ENCODE peak calls at places on chromosomes 13 and 19, in six cellular contexts. One of them, this sample, is unnamed.

GRCh38 chr19:873084-874019 is 13.9 kb downstream of the CFD start:
- DNase-seq in NT2/D1: peak; percentile 62
- DNase-seq in HepG2: no peak
- DNase-seq in HCT116: peak; percentile 56
- DNase-seq in K562: peak; percentile 80
- DNase-seq in GM12878: peak; percentile 32
- DNase-seq in this sample: no peak

GRCh38 chr13:75635101-75635620 is 969 bp upstream of the LMO7 start:
- DNase-seq in NT2/D1: no peak
- DNase-seq in HepG2: peak; percentile 24
- DNase-seq in HCT116: no peak
- DNase-seq in K562: no peak
- DNase-seq in GM12878: no peak
- DNase-seq in this sample: no peak

GRCh38 chr19:6241056-6241455 is 38.7 kb downstream of the MLLT1 start:
- DNase-seq in NT2/D1: no peak
- DNase-seq in HepG2: no peak
- DNase-seq in HCT116: no peak
- DNase-seq in K562: no peak
- DNase-seq in GM12878: no peak
- DNase-seq in this sample: no peak

GRCh38 chr13:30421093-30422055 is 919 bp upstream of the UBE2L5 start:
- DNase-seq in NT2/D1: peak; percentile 27
- DNase-seq in HepG2: no peak
- DNase-seq in HCT116: no peak
- DNase-seq in K562: peak; percentile 54
- DNase-seq in GM12878: no peak
- DNase-seq in this sample: no peak

GRCh38 chr19:18603958-18604819 is 2.4 kb downstream of the CRLF1 start:
- DNase-seq in NT2/D1: no peak
- DNase-seq in HepG2: no peak
- DNase-seq in HCT116: no peak
- DNase-seq in K562: no peak
- DNase-seq in GM12878: no peak
- DNase-seq in this sample: peak; percentile 62

GRCh38 chr19:46413262-46414031 is at the start of gene CCDC8:
- DNase-seq in NT2/D1: peak; percentile 92
- DNase-seq in HepG2: no peak
- DNase-seq in HCT116: no peak
- DNase-seq in K562: peak; percentile 96
- DNase-seq in GM12878: no peak
- DNase-seq in this sample: peak; percentile 91

GRCh38 chr19:49534632-49535385 is 7.0 kb downstream of the RCN3 start:
- DNase-seq in NT2/D1: no peak
- DNase-seq in HepG2: no peak
- DNase-seq in HCT116: no peak
- DNase-seq in K562: no peak
- DNase-seq in GM12878: no peak
- DNase-seq in this sample: no peak

GRCh38 chr13:32537580-32538233 is 888 bp downstream of the N4BP2L2 start:
- DNase-seq in NT2/D1: no peak
- DNase-seq in HepG2: no peak
- DNase-seq in HCT116: peak; percentile 6
- DNase-seq in K562: peak; percentile 16
- DNase-seq in GM12878: no peak
- DNase-seq in this sample: no peak

GRCh38 chr13:90416519-90416918 is 931.0 kb upstream of the MIR17HG start:
- DNase-seq in NT2/D1: no peak
- DNase-seq in HepG2: no peak
- DNase-seq in HCT116: no peak
- DNase-seq in K562: no peak
- DNase-seq in GM12878: no peak
- DNase-seq in this sample: no peak

GRCh38 chr13:51848674-51849073 is 3.7 kb upstream of the TMEM272 start:
- DNase-seq in NT2/D1: no peak
- DNase-seq in HepG2: peak; percentile 15
- DNase-seq in HCT116: no peak
- DNase-seq in K562: no peak
- DNase-seq in GM12878: no peak
- DNase-seq in this sample: no peak

GRCh38 chr13:113112893-113113845 is 7.6 kb downstream of the F7 start:
- DNase-seq in NT2/D1: no peak
- DNase-seq in HepG2: no peak
- DNase-seq in HCT116: no peak
- DNase-seq in K562: no peak
- DNase-seq in GM12878: no peak
- DNase-seq in this sample: peak; percentile 38

GRCh38 chr13:83352391-83352790 is 529.9 kb downstream of the SLITRK1 start:
- DNase-seq in NT2/D1: no peak
- DNase-seq in HepG2: no peak
- DNase-seq in HCT116: no peak
- DNase-seq in K562: no peak
- DNase-seq in GM12878: no peak
- DNase-seq in this sample: no peak

GRCh38 chr13:32300406-32300805 is 14.8 kb downstream of the ZAR1L start:
- DNase-seq in NT2/D1: no peak
- DNase-seq in HepG2: no peak
- DNase-seq in HCT116: no peak
- DNase-seq in K562: no peak
- DNase-seq in GM12878: no peak
- DNase-seq in this sample: no peak

GRCh38 chr13:35784286-35784951 is 307.9 kb upstream of the MAB21L1 start:
- DNase-seq in NT2/D1: no peak
- DNase-seq in HepG2: peak; percentile 12
- DNase-seq in HCT116: no peak
- DNase-seq in K562: no peak
- DNase-seq in GM12878: no peak
- DNase-seq in this sample: no peak

GRCh38 chr19:41705393-41706174 is 2.8 kb upstream of the CEACAM5 start:
- DNase-seq in NT2/D1: no peak
- DNase-seq in HepG2: no peak
- DNase-seq in HCT116: no peak
- DNase-seq in K562: peak; percentile 35
- DNase-seq in GM12878: no peak
- DNase-seq in this sample: no peak

GRCh38 chr13:98548230-98548629 is 28.7 kb downstream of the STK24 start:
- DNase-seq in NT2/D1: no peak
- DNase-seq in HepG2: no peak
- DNase-seq in HCT116: no peak
- DNase-seq in K562: no peak
- DNase-seq in GM12878: no peak
- DNase-seq in this sample: no peak

GRCh38 chr19:12913871-12914690 is 5.0 kb downstream of the SYCE2 start:
- DNase-seq in NT2/D1: no peak
- DNase-seq in HepG2: peak; percentile 49
- DNase-seq in HCT116: no peak
- DNase-seq in K562: no peak
- DNase-seq in GM12878: no peak
- DNase-seq in this sample: no peak

GRCh38 chr13:50132937-50133276 is 117.7 kb downstream of the KCNRG start:
- DNase-seq in NT2/D1: no peak
- DNase-seq in HepG2: no peak
- DNase-seq in HCT116: no peak
- DNase-seq in K562: no peak
- DNase-seq in GM12878: no peak
- DNase-seq in this sample: no peak

GRCh38 chr13:28822161-28822560 is 2.0 kb downstream of the MTUS2 start:
- DNase-seq in NT2/D1: no peak
- DNase-seq in HepG2: no peak
- DNase-seq in HCT116: no peak
- DNase-seq in K562: no peak
- DNase-seq in GM12878: no peak
- DNase-seq in this sample: no peak

GRCh38 chr13:106101201-106101600 is 434.3 kb downstream of the EFNB2 start:
- DNase-seq in NT2/D1: no peak
- DNase-seq in HepG2: no peak
- DNase-seq in HCT116: no peak
- DNase-seq in K562: no peak
- DNase-seq in GM12878: no peak
- DNase-seq in this sample: no peak

GRCh38 chr19:19155495-19156219 is 14.4 kb downstream of the MEF2B start:
- DNase-seq in NT2/D1: no peak
- DNase-seq in HepG2: no peak
- DNase-seq in HCT116: no peak
- DNase-seq in K562: no peak
- DNase-seq in GM12878: peak; percentile 84
- DNase-seq in this sample: no peak

GRCh38 chr19:56333506-56333905 is 18.9 kb upstream of the ZSCAN5A start:
- DNase-seq in NT2/D1: peak; percentile 9
- DNase-seq in HepG2: peak; percentile 67
- DNase-seq in HCT116: peak; percentile 48
- DNase-seq in K562: peak; percentile 58
- DNase-seq in GM12878: no peak
- DNase-seq in this sample: no peak

GRCh38 chr19:2609389-2610116 is 92.9 kb downstream of the GNG7 start:
- DNase-seq in NT2/D1: no peak
- DNase-seq in HepG2: no peak
- DNase-seq in HCT116: no peak
- DNase-seq in K562: no peak
- DNase-seq in GM12878: peak; percentile 59
- DNase-seq in this sample: no peak
- TF ChIP-seq ZNF274 in NT2/D1: no peak
- TF ChIP-seq ZNF274 in HepG2: no peak
- TF ChIP-seq ZNF274 in HCT116: no peak
- TF ChIP-seq ZNF274 in K562: no peak
- TF ChIP-seq ZNF274 in GM12878: no peak
- TF ChIP-seq ZNF274 in this sample: no peak

GRCh38 chr19:4580961-4581380 is 21.5 kb upstream of the SEMA6B start:
- DNase-seq in NT2/D1: no peak
- DNase-seq in HepG2: no peak
- DNase-seq in HCT116: no peak
- DNase-seq in K562: no peak
- DNase-seq in GM12878: no peak
- DNase-seq in this sample: peak; percentile 52

GRCh38 chr19:4580021-4580901 is 20.8 kb upstream of the SEMA6B start:
- DNase-seq in NT2/D1: no peak
- DNase-seq in HepG2: no peak
- DNase-seq in HCT116: no peak
- DNase-seq in K562: peak; percentile 71
- DNase-seq in GM12878: no peak
- DNase-seq in this sample: peak; percentile 85

GRCh38 chr19:4582980-4583842 is 23.7 kb upstream of the SEMA6B start:
- DNase-seq in NT2/D1: no peak
- DNase-seq in HepG2: peak; percentile 78
- DNase-seq in HCT116: no peak
- DNase-seq in K562: no peak
- DNase-seq in GM12878: no peak
- DNase-seq in this sample: peak; percentile 53

GRCh38 chr19:4581381-4582111 is 22.1 kb upstream of the SEMA6B start:
- DNase-seq in NT2/D1: no peak
- DNase-seq in HepG2: no peak
- DNase-seq in HCT116: no peak
- DNase-seq in K562: peak; percentile 91
- DNase-seq in GM12878: no peak
- DNase-seq in this sample: peak; percentile 86

DNA sequence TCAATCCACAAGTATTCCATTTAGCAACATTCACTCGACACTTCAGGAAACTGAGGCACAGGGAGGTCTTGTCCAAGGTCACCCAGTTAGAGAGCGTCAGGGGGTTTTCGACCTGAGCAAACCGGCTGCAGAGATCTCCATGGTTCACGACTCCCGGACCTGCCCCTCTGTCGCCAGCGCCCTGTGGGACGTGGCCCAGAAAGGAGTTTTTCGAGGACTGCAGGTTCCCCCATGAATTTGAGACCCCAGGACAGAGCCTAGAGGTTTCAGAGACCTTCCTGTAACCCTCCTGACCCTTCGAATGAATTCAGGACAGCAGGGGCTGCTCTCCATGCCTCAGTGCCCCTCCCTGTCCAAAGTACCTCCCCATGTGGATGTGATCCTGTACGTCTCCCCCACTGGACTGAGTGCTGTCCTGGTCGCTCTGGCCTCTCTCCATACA is 22.6 kb upstream of the SEMA6B start:
- DNase-seq in NT2/D1: no peak
- DNase-seq in HepG2: peak; percentile 67
- DNase-seq in HCT116: no peak
- DNase-seq in K562: no peak
- DNase-seq in GM12878: no peak
- DNase-seq in this sample: no peak
- TF ChIP-seq ZNF274 in NT2/D1: no peak
- TF ChIP-seq ZNF274 in HepG2: no peak
- TF ChIP-seq ZNF274 in HCT116: no peak
- TF ChIP-seq ZNF274 in K562: no peak
- TF ChIP-seq ZNF274 in GM12878: no peak
- TF ChIP-seq ZNF274 in this sample: no peak

DNA sequence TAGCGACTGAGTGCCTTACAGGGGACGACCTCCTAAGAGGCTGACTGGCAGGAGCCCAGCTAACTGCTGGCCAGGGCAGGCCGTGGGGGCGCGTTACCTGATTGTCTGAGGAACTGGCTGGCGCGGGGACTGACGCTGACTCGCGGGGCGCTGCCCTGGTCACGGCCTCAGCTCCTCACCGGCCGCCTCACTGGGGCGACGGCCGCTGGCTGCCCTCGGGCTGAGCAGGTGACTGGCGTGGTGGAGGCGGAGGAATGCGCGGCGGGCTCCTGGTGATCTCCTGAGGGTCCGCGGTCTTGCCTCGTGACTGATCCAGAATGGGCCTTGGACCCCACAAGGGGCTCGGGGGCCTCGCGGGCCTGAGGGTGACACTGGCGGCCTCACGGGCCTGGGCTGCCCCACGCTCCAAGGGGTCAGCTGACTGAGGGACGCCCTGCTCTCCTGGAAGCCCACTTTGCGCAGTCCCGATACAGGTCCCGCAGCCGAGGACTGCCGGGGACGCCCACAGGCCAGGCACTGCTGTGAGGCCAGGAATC is 39.3 kb downstream of the SIGLEC7 start:
- DNase-seq in NT2/D1: no peak
- DNase-seq in HepG2: no peak
- DNase-seq in HCT116: no peak
- DNase-seq in K562: no peak
- DNase-seq in GM12878: no peak
- DNase-seq in this sample: no peak
- TF ChIP-seq ZNF274 in NT2/D1: no peak
- TF ChIP-seq ZNF274 in HepG2: no peak
- TF ChIP-seq ZNF274 in HCT116: no peak
- TF ChIP-seq ZNF274 in K562: no peak
- TF ChIP-seq ZNF274 in GM12878: no peak
- TF ChIP-seq ZNF274 in this sample: no peak

DNA sequence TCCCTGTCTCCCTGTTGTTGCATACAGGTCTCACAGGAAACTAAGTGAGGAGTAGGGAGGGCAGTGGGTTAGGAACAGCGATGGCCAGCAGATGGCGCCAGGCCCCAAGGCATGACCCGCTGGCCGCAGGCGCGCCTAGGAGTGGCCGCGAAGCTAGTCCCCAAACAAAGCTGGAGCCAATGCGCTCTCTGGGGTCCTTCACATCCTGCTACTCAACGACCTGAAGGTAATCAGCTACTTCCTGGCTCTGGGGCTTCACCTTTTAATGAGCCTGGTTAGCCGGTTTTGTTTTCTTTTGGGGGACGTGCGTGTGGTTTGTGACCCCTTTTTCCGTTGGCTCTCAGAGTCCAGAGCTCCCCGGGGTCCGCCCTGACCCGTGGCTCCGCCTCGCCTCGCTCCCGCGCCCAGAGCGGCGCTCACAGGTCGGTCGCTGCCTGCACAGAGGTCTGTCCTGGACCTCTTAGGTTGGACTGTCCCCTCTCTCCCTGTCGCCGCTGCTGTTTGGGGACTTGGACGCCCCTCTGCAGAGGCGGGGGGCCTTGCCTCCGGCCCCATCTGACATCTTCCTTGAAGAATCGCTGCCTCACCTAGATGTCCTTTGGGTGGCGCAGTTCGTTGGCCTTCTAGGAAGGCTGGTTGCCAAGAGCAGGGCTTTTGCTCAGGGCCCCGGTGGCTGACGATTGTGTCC is 62.2 kb upstream of the GTF3A start:
- DNase-seq in NT2/D1: peak; percentile 77
- DNase-seq in HepG2: peak; percentile 68
- DNase-seq in HCT116: peak; percentile 69
- DNase-seq in K562: peak; percentile 82
- DNase-seq in GM12878: no peak
- DNase-seq in this sample: peak; percentile 87
- TF ChIP-seq ZNF274 in NT2/D1: no peak
- TF ChIP-seq ZNF274 in HepG2: no peak
- TF ChIP-seq ZNF274 in HCT116: no peak
- TF ChIP-seq ZNF274 in K562: no peak
- TF ChIP-seq ZNF274 in GM12878: no peak
- TF ChIP-seq ZNF274 in this sample: no peak

This sample was measured in H1.